ENCODE peak calls at places on chromosomes 3 and 15, in five cellular contexts. W, X, J, C and G are unnamed samples.

GRCh38 chr15:92079047-92079446 is 225.5 kb downstream of the SLCO3A1 start:
- DNase-seq in W (peak), C (no peak), X (no peak), J (no peak), G (no peak)

GRCh38 chr3:25265284-25265683 is 162.8 kb upstream of the RARB start:
- DNase-seq in X (no peak), C (no peak), W (no peak), J (no peak), G (no peak)

GRCh38 chr3:134846943-134847342 is 51.9 kb downstream of the EPHB1 start:
- DNase-seq in W (peak), J (no peak), X (no peak), C (peak), G (no peak)

GRCh38 chr3:131544557-131544956 is 41.8 kb upstream of the MRPL3 start:
- DNase-seq in W (no peak), X (no peak), J (no peak), C (no peak), G (no peak)

GRCh38 chr3:151568095-151568685 is 107.3 kb upstream of the IGSF10 start:
- DNase-seq in W (no peak), X (no peak), J (no peak), C (peak), G (no peak)

GRCh38 chr3:165712382-165712781 is 124.8 kb downstream of the BCHE start:
- DNase-seq in W (no peak), C (no peak), X (no peak), J (no peak), G (no peak)

GRCh38 chr3:195204360-195205166 is 66.4 kb downstream of the XXYLT1 start:
- DNase-seq in C (peak), J (no peak), W (no peak), X (peak), G (no peak)

GRCh38 chr3:48202691-48203090 is 14.5 kb upstream of the CDC25A start:
- DNase-seq in J (no peak), C (no peak), X (no peak), W (no peak), G (no peak)

GRCh38 chr15:45089712-45090373 is 24.1 kb downstream of the DUOX2 start:
- DNase-seq in X (no peak), C (no peak), W (no peak), J (no peak), G (no peak)

GRCh38 chr3:128190501-128190900 is 37.2 kb downstream of the EEFSEC start:
- DNase-seq in J (no peak), W (no peak), C (no peak), X (no peak), G (no peak)

GRCh38 chr3:154324919-154325318 is 632 bp upstream of the DHX36 start:
- DNase-seq in W (peak), J (no peak), C (no peak), X (no peak), G (no peak)